ENCODE peak calls at places on chromosomes 5 and 9, in eight cellular contexts. One of them, this sample, is unnamed.

GRCh38 chr5:150593593-150593992 is 46.9 kb upstream of the SYNPO start:
- DNase-seq in endothelial cell: no peak
- DNase-seq in GM06990: no peak
- DNase-seq in left ventricle myocardium inferior: no peak
- DNase-seq in mesothelial cell of epicardium: no peak
- DNase-seq in upper lobe of left lung: no peak
- DNase-seq in AG04450: no peak
- DNase-seq in cardiac fibroblast: peak; percentile 54
- DNase-seq in this sample: no peak

GRCh38 chr9:130604295-130604694 is 24.9 kb downstream of the FUBP3 start:
- DNase-seq in left ventricle myocardium inferior: no peak
- DNase-seq in GM06990: no peak
- DNase-seq in AG04450: no peak
- DNase-seq in mesothelial cell of epicardium: no peak
- DNase-seq in endothelial cell: no peak
- DNase-seq in cardiac fibroblast: no peak
- DNase-seq in upper lobe of left lung: no peak
- DNase-seq in this sample: no peak

GRCh38 chr5:9654886-9655285 is 24.7 kb upstream of the TAS2R1 start:
- DNase-seq in GM06990: no peak
- DNase-seq in mesothelial cell of epicardium: no peak
- DNase-seq in upper lobe of left lung: no peak
- DNase-seq in endothelial cell: no peak
- DNase-seq in AG04450: no peak
- DNase-seq in left ventricle myocardium inferior: no peak
- DNase-seq in cardiac fibroblast: peak; percentile 78
- DNase-seq in this sample: no peak

GRCh38 chr5:132386644-132387286 is 17.3 kb downstream of the SLC22A5 start:
- DNase-seq in upper lobe of left lung: peak; percentile 83
- DNase-seq in AG04450: no peak
- DNase-seq in mesothelial cell of epicardium: peak; percentile 50
- DNase-seq in cardiac fibroblast: peak; percentile 84
- DNase-seq in GM06990: peak; percentile 64
- DNase-seq in left ventricle myocardium inferior: peak; percentile 71
- DNase-seq in endothelial cell: peak; percentile 68
- DNase-seq in this sample: peak; percentile 81

GRCh38 chr9:136052991-136053756 is 41.9 kb downstream of the NACC2 start:
- DNase-seq in cardiac fibroblast: peak; percentile 27
- DNase-seq in left ventricle myocardium inferior: no peak
- DNase-seq in mesothelial cell of epicardium: no peak
- DNase-seq in GM06990: no peak
- DNase-seq in AG04450: no peak
- DNase-seq in upper lobe of left lung: no peak
- DNase-seq in endothelial cell: no peak
- DNase-seq in this sample: peak; percentile 9

GRCh38 chr5:103428411-103428871 is 134.1 kb downstream of the NUDT12 start:
- DNase-seq in cardiac fibroblast: peak; percentile 78
- DNase-seq in AG04450: peak; percentile 44
- DNase-seq in upper lobe of left lung: no peak
- DNase-seq in GM06990: no peak
- DNase-seq in endothelial cell: no peak
- DNase-seq in mesothelial cell of epicardium: no peak
- DNase-seq in left ventricle myocardium inferior: peak; percentile 18
- DNase-seq in this sample: peak; percentile 49

GRCh38 chr5:122738088-122738487 is 36.8 kb upstream of the SNX2 start:
- DNase-seq in GM06990: no peak
- DNase-seq in left ventricle myocardium inferior: no peak
- DNase-seq in upper lobe of left lung: no peak
- DNase-seq in cardiac fibroblast: no peak
- DNase-seq in AG04450: no peak
- DNase-seq in endothelial cell: no peak
- DNase-seq in mesothelial cell of epicardium: no peak
- DNase-seq in this sample: peak; percentile 11

GRCh38 chr5:169831331-169831730 is 149.0 kb downstream of the INSYN2B start:
- DNase-seq in upper lobe of left lung: no peak
- DNase-seq in mesothelial cell of epicardium: no peak
- DNase-seq in left ventricle myocardium inferior: no peak
- DNase-seq in endothelial cell: no peak
- DNase-seq in GM06990: no peak
- DNase-seq in cardiac fibroblast: no peak
- DNase-seq in AG04450: no peak
- DNase-seq in this sample: no peak

GRCh38 chr9:137761793-137762192 is 115.8 kb upstream of the CACNA1B start:
- DNase-seq in cardiac fibroblast: no peak
- DNase-seq in left ventricle myocardium inferior: no peak
- DNase-seq in endothelial cell: no peak
- DNase-seq in mesothelial cell of epicardium: no peak
- DNase-seq in upper lobe of left lung: no peak
- DNase-seq in GM06990: no peak
- DNase-seq in AG04450: no peak
- DNase-seq in this sample: no peak

GRCh38 chr5:141199359-141200235 is at the start of gene PCDHB11:
- DNase-seq in AG04450: no peak
- DNase-seq in left ventricle myocardium inferior: no peak
- DNase-seq in mesothelial cell of epicardium: no peak
- DNase-seq in upper lobe of left lung: no peak
- DNase-seq in endothelial cell: peak; percentile 33
- DNase-seq in GM06990: no peak
- DNase-seq in cardiac fibroblast: no peak
- DNase-seq in this sample: no peak
- TF ChIP-seq CTCF in AG04450: no peak
- TF ChIP-seq CTCF in left ventricle myocardium inferior: peak; percentile 23
- TF ChIP-seq CTCF in mesothelial cell of epicardium: peak; percentile 32
- TF ChIP-seq CTCF in upper lobe of left lung: no peak
- TF ChIP-seq CTCF in endothelial cell: peak; percentile 56
- TF ChIP-seq CTCF in GM06990: peak; percentile 5
- TF ChIP-seq CTCF in cardiac fibroblast: no peak
- TF ChIP-seq CTCF in this sample: no peak

GRCh38 chr9:129139993-129140396 is 28.8 kb downstream of the PTPA start:
- DNase-seq in GM06990: peak; percentile 85
- DNase-seq in mesothelial cell of epicardium: peak; percentile 60
- DNase-seq in AG04450: peak; percentile 99
- DNase-seq in upper lobe of left lung: peak; percentile 93
- DNase-seq in cardiac fibroblast: peak; percentile 100
- DNase-seq in left ventricle myocardium inferior: peak; percentile 95
- DNase-seq in endothelial cell: peak; percentile 75
- DNase-seq in this sample: peak; percentile 80
- TF ChIP-seq CTCF in GM06990: no peak
- TF ChIP-seq CTCF in mesothelial cell of epicardium: no peak
- TF ChIP-seq CTCF in AG04450: no peak
- TF ChIP-seq CTCF in upper lobe of left lung: no peak
- TF ChIP-seq CTCF in cardiac fibroblast: no peak
- TF ChIP-seq CTCF in left ventricle myocardium inferior: no peak
- TF ChIP-seq CTCF in endothelial cell: no peak
- TF ChIP-seq CTCF in this sample: no peak

GRCh38 chr9:16136961-16137360 is 584.1 kb downstream of the CCDC171 start:
- DNase-seq in mesothelial cell of epicardium: no peak
- DNase-seq in left ventricle myocardium inferior: peak; percentile 46
- DNase-seq in AG04450: no peak
- DNase-seq in upper lobe of left lung: no peak
- DNase-seq in GM06990: no peak
- DNase-seq in endothelial cell: no peak
- DNase-seq in cardiac fibroblast: peak; percentile 68
- DNase-seq in this sample: no peak
- TF ChIP-seq CTCF in mesothelial cell of epicardium: no peak
- TF ChIP-seq CTCF in left ventricle myocardium inferior: no peak
- TF ChIP-seq CTCF in AG04450: no peak
- TF ChIP-seq CTCF in upper lobe of left lung: no peak
- TF ChIP-seq CTCF in GM06990: no peak
- TF ChIP-seq CTCF in endothelial cell: no peak
- TF ChIP-seq CTCF in cardiac fibroblast: peak; percentile 12
- TF ChIP-seq CTCF in this sample: no peak

GRCh38 chr9:123053711-123054110 is 20.2 kb downstream of the GPR21 start:
- DNase-seq in mesothelial cell of epicardium: no peak
- DNase-seq in cardiac fibroblast: no peak
- DNase-seq in GM06990: no peak
- DNase-seq in AG04450: no peak
- DNase-seq in left ventricle myocardium inferior: no peak
- DNase-seq in upper lobe of left lung: no peak
- DNase-seq in endothelial cell: no peak
- DNase-seq in this sample: no peak
- TF ChIP-seq CTCF in mesothelial cell of epicardium: no peak
- TF ChIP-seq CTCF in cardiac fibroblast: no peak
- TF ChIP-seq CTCF in GM06990: no peak
- TF ChIP-seq CTCF in AG04450: no peak
- TF ChIP-seq CTCF in left ventricle myocardium inferior: no peak
- TF ChIP-seq CTCF in upper lobe of left lung: no peak
- TF ChIP-seq CTCF in endothelial cell: no peak
- TF ChIP-seq CTCF in this sample: no peak

GRCh38 chr9:13847270-13847669 is 466.7 kb downstream of the NFIB start:
- DNase-seq in GM06990: no peak
- DNase-seq in upper lobe of left lung: no peak
- DNase-seq in left ventricle myocardium inferior: no peak
- DNase-seq in mesothelial cell of epicardium: no peak
- DNase-seq in endothelial cell: no peak
- DNase-seq in AG04450: no peak
- DNase-seq in cardiac fibroblast: peak; percentile 42
- DNase-seq in this sample: no peak
- TF ChIP-seq CTCF in GM06990: no peak
- TF ChIP-seq CTCF in upper lobe of left lung: no peak
- TF ChIP-seq CTCF in left ventricle myocardium inferior: no peak
- TF ChIP-seq CTCF in mesothelial cell of epicardium: no peak
- TF ChIP-seq CTCF in endothelial cell: no peak
- TF ChIP-seq CTCF in AG04450: no peak
- TF ChIP-seq CTCF in cardiac fibroblast: no peak
- TF ChIP-seq CTCF in this sample: no peak

DNA sequence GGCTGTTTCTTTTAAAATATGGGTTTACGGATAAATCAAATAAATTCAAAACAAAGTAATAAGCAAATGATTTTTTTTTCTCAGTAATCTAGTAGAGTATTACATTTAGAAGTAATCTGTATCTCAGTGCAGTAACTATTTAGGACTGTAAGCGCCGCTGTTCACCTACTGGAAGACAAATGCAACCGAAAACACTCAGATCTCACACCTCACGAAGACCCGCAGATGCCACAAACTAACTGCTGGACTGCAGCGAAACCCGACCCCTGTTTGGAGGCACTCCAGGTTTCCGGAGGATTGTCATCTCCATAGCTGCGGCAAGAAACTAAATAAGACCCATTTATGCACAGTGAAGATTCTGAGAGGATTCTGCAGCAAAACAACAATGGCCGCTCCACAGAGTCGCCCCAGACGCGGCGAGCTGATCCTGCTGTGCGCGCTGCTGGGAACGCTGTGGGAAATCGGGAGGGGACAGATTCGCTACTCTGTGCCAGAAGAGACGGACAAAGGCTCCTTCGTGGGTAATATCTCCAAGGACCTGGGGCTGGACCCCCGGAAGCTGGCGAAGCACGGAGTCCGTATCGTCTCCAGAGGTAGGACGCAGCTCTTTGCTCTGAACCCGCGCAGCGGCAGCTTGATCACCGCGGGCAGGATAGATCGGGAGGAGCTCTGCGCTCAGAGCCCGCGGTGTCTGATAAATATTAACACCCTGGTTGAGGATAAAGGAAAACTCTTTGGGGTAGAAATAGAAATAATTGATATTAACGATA is at the start of gene PCDHGA8:
- DNase-seq in endothelial cell: no peak
- DNase-seq in upper lobe of left lung: no peak
- DNase-seq in AG04450: no peak
- DNase-seq in GM06990: no peak
- DNase-seq in left ventricle myocardium inferior: no peak
- DNase-seq in mesothelial cell of epicardium: no peak
- DNase-seq in cardiac fibroblast: no peak
- DNase-seq in this sample: no peak
- TF ChIP-seq CTCF in endothelial cell: no peak
- TF ChIP-seq CTCF in upper lobe of left lung: no peak
- TF ChIP-seq CTCF in AG04450: peak; percentile 23
- TF ChIP-seq CTCF in GM06990: no peak
- TF ChIP-seq CTCF in left ventricle myocardium inferior: peak; percentile 39
- TF ChIP-seq CTCF in mesothelial cell of epicardium: no peak
- TF ChIP-seq CTCF in cardiac fibroblast: peak; percentile 12
- TF ChIP-seq CTCF in this sample: no peak

DNA sequence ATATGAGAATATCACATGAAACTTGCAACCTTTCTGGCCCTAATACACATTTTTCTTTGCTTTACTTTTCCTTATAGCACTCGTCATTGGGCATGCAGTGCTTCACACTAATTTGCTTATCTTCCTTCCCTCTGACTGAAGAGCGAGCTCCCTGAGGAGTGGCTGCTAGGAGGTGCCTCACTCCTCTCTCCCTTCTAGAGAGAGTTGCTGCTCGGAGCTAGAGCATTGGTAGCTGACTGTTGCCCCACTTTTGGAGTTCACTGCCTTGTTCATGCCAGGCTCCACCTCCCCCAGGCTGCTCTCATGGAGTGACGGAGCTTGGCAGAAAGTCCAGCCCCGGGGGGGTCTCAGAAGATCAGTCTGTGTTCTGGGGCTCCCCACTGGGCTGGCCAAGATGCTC is 413.2 kb downstream of the MED10 start:
- DNase-seq in upper lobe of left lung: peak; percentile 26
- DNase-seq in endothelial cell: no peak
- DNase-seq in left ventricle myocardium inferior: no peak
- DNase-seq in mesothelial cell of epicardium: no peak
- DNase-seq in AG04450: no peak
- DNase-seq in cardiac fibroblast: no peak
- DNase-seq in GM06990: no peak
- DNase-seq in this sample: no peak
- TF ChIP-seq CTCF in upper lobe of left lung: no peak
- TF ChIP-seq CTCF in endothelial cell: no peak
- TF ChIP-seq CTCF in left ventricle myocardium inferior: no peak
- TF ChIP-seq CTCF in mesothelial cell of epicardium: no peak
- TF ChIP-seq CTCF in AG04450: no peak
- TF ChIP-seq CTCF in cardiac fibroblast: no peak
- TF ChIP-seq CTCF in GM06990: no peak
- TF ChIP-seq CTCF in this sample: no peak

DNA sequence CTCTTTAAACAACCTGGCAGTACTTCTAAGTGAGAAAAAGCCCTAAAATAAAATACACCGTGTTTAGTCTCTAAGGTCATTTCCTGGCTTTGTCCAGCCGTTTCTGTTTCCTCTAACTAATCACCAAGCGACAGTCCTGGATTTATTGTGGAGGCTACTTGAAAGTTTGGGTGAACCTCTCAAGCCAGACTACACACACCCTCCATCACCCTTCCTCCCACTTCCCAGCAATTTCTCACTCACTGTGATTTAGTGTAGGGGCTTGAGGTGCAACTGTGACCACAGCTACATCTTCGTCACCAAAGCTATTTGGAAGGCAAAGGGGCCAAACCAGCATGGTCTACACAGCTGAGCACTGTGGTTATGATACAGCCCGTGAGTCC is 240.0 kb upstream of the SLC24A2 start:
- DNase-seq in AG04450: no peak
- DNase-seq in mesothelial cell of epicardium: no peak
- DNase-seq in cardiac fibroblast: no peak
- DNase-seq in left ventricle myocardium inferior: no peak
- DNase-seq in GM06990: no peak
- DNase-seq in upper lobe of left lung: no peak
- DNase-seq in endothelial cell: peak; percentile 10
- DNase-seq in this sample: no peak
- TF ChIP-seq CTCF in AG04450: no peak
- TF ChIP-seq CTCF in mesothelial cell of epicardium: no peak
- TF ChIP-seq CTCF in cardiac fibroblast: no peak
- TF ChIP-seq CTCF in left ventricle myocardium inferior: no peak
- TF ChIP-seq CTCF in GM06990: no peak
- TF ChIP-seq CTCF in upper lobe of left lung: no peak
- TF ChIP-seq CTCF in endothelial cell: no peak
- TF ChIP-seq CTCF in this sample: no peak

GRCh38 chr5:62690421-62690820 is 111.8 kb downstream of the LRRC70 start:
- DNase-seq in cardiac fibroblast: no peak
- DNase-seq in GM06990: no peak
- DNase-seq in endothelial cell: no peak
- DNase-seq in AG04450: no peak
- DNase-seq in left ventricle myocardium inferior: no peak
- DNase-seq in upper lobe of left lung: no peak
- DNase-seq in mesothelial cell of epicardium: no peak
- DNase-seq in this sample: no peak
- TF ChIP-seq CTCF in cardiac fibroblast: no peak
- TF ChIP-seq CTCF in GM06990: no peak
- TF ChIP-seq CTCF in endothelial cell: no peak
- TF ChIP-seq CTCF in AG04450: no peak
- TF ChIP-seq CTCF in left ventricle myocardium inferior: no peak
- TF ChIP-seq CTCF in upper lobe of left lung: no peak
- TF ChIP-seq CTCF in mesothelial cell of epicardium: no peak
- TF ChIP-seq CTCF in this sample: no peak

This sample was measured in Calu3.